ENCODE peak calls at places on chromosome 6, in eight cellular contexts. S is HEK293T; G is effector CD4-positive, alpha-beta T cell; F is NK-92 treated with Interleukin-12 subunit alpha and Interleukin-12 subunit beta, amount 100 ng/mL, for 24 hours; I is A172; L is NCI-H2029 treated with DMSO at 0.1 percent for 48 hours; X is heart right ventricle; V is 8988T. U is an unnamed sample.

GRCh38 chr6:17905611-17906592 is 81.5 kb downstream of the KIF13A start:
- DNase-seq in F (no peak), S (no peak), L (no peak), V (no peak), G (no peak), X (no peak), I (peak), U (no peak)

GRCh38 chr6:33985947-33986346 is 159.9 kb downstream of the GRM4 start:
- DNase-seq in L (no peak), S (no peak), G (no peak), X (no peak), F (no peak), V (no peak), I (no peak), U (no peak)

GRCh38 chr6:56527934-56528333 is 114.8 kb downstream of the DST start:
- DNase-seq in F (no peak), V (no peak), X (no peak), L (no peak), G (no peak), I (no peak), S (no peak), U (no peak)

GRCh38 chr6:140052757-140053729 is 678.6 kb upstream of the CITED2 start:
- DNase-seq in L (no peak), X (no peak), I (peak), G (no peak), S (peak), F (no peak), V (no peak), U (no peak)

GRCh38 chr6:168387426-168387825 is 53.6 kb upstream of the SMOC2 start:
- DNase-seq in I (no peak), S (no peak), L (no peak), G (no peak), V (no peak), X (no peak), F (no peak), U (no peak)

GRCh38 chr6:105886066-105886811 is 199.9 kb upstream of the PRDM1 start:
- DNase-seq in G (no peak), S (no peak), I (no peak), F (no peak), X (no peak), V (no peak), L (no peak), U (no peak)

GRCh38 chr6:102813489-102814275 is 1420.2 kb downstream of the GRIK2 start:
- DNase-seq in I (no peak), G (no peak), X (no peak), S (no peak), F (no peak), L (no peak), V (no peak), U (no peak)

GRCh38 chr6:98808522-98809210 is 25.7 kb upstream of the POU3F2 start:
- DNase-seq in F (no peak), I (peak), G (no peak), S (no peak), V (no peak), X (no peak), L (no peak), U (no peak)

GRCh38 chr6:93366506-93366905 is 52.9 kb downstream of the EPHA7 start:
- DNase-seq in V (no peak), F (no peak), G (no peak), X (no peak), I (no peak), S (no peak), L (peak), U (no peak)

GRCh38 chr6:41780623-41781301 is at the start of gene PRICKLE4:
- DNase-seq in X (peak), F (no peak), I (peak), V (peak), L (peak), G (no peak), S (no peak), U (no peak)

GRCh38 chr6:42774201-42774600 is 7.7 kb upstream of the BICRAL start:
- DNase-seq in G (peak), V (no peak), F (no peak), I (no peak), X (no peak), S (no peak), L (no peak), U (no peak)

GRCh38 chr6:160088069-160088773 is 33.4 kb upstream of the SLC22A1 start:
- DNase-seq in S (peak), F (no peak), I (peak), X (peak), L (no peak), G (no peak), V (peak), U (no peak)

GRCh38 chr6:98586163-98586562 is 248.2 kb upstream of the POU3F2 start:
- DNase-seq in G (no peak), L (no peak), X (no peak), F (no peak), I (no peak), S (no peak), V (no peak), U (no peak)

GRCh38 chr6:2766767-2767314 is 1.6 kb downstream of the WRNIP1 start:
- DNase-seq in L (peak), X (no peak), V (no peak), I (peak), F (no peak), S (no peak), G (no peak), U (no peak)

GRCh38 chr6:40953486-40953885 is 85.5 kb downstream of the UNC5CL start:
- DNase-seq in V (no peak), G (no peak), L (no peak), F (no peak), S (no peak), I (no peak), X (no peak), U (no peak)

GRCh38 chr6:79438015-79438414 is 99.2 kb downstream of the LCA5 start:
- DNase-seq in X (no peak), G (no peak), S (no peak), I (no peak), F (no peak), L (no peak), V (no peak), U (no peak)

GRCh38 chr6:107692351-107692750 is 131.8 kb downstream of the SCML4 start:
- DNase-seq in I (no peak), S (no peak), X (no peak), V (no peak), L (no peak), G (no peak), F (no peak), U (no peak)

GRCh38 chr6:3026811-3027626 is 27.3 kb downstream of the NQO2 start:
- DNase-seq in I (peak), S (no peak), L (no peak), G (no peak), F (no peak), X (no peak), V (no peak), U (peak)

GRCh38 chr6:81682238-81682795 is 70.2 kb downstream of the TENT5A start:
- DNase-seq in L (no peak), G (no peak), I (no peak), F (no peak), X (no peak), V (no peak), S (no peak), U (no peak)

U was measured in GM10248.